ENCODE peak calls at places on chromosomes 2 and 18, in eight cellular contexts. N is NCI-H774, R is GM12865, M is fibroblast of gingiva, T is neuronal stem cell, B is NCI-H1092, A is caudate nucleus, E is fibroblast of the aortic adventitia. V is an unnamed sample.

GRCh38 chr2:38074775-38075435 is 1.0 kb downstream of the CYP1B1 start:
- DNase-seq in N (no peak), R (no peak), M (peak), T (peak), B (no peak), A (no peak), E (peak), V (no peak)

GRCh38 chr2:176118606-176119370 is 2.2 kb downstream of the HOXD10 start:
- DNase-seq in N (peak), R (peak), M (no peak), T (no peak), B (peak), A (no peak), E (no peak), V (peak)

GRCh38 chr2:150011336-150011735 is 423.8 kb upstream of the MMADHC start:
- DNase-seq in N (no peak), R (no peak), M (peak), T (no peak), B (no peak), A (no peak), E (no peak), V (peak)

GRCh38 chr2:226187601-226188000 is 612.0 kb downstream of the IRS1 start:
- DNase-seq in N (no peak), R (no peak), M (peak), T (no peak), B (no peak), A (no peak), E (peak), V (no peak)

GRCh38 chr2:225452677-225453076 is 53.2 kb downstream of the NYAP2 start:
- DNase-seq in N (no peak), R (no peak), M (peak), T (no peak), B (no peak), A (no peak), E (peak), V (no peak)

GRCh38 chr2:148599112-148599991 is 45.2 kb upstream of the EPC2 start:
- DNase-seq in N (no peak), R (no peak), M (no peak), T (no peak), B (no peak), A (no peak), E (no peak), V (no peak)

GRCh38 chr2:121999273-121999672 is 243.8 kb downstream of the TSN start:
- DNase-seq in N (no peak), R (no peak), M (no peak), T (no peak), B (no peak), A (no peak), E (peak), V (no peak)

GRCh38 chr2:96899084-96899735 is 29.3 kb upstream of the SEMA4C start:
- DNase-seq in N (no peak), R (no peak), M (no peak), T (no peak), B (no peak), A (no peak), E (peak), V (no peak)

GRCh38 chr2:134782792-134783191 is 55.6 kb upstream of the ACMSD start:
- DNase-seq in N (peak), R (peak), M (no peak), T (no peak), B (no peak), A (no peak), E (no peak), V (no peak)

GRCh38 chr18:45702871-45703270 is 21.1 kb upstream of the SLC14A1 start:
- DNase-seq in N (no peak), R (no peak), M (no peak), T (no peak), B (no peak), A (no peak), E (no peak), V (no peak)

GRCh38 chr2:133705287-133705686 is 137.0 kb upstream of the NCKAP5 start:
- DNase-seq in N (no peak), R (no peak), M (no peak), T (no peak), B (no peak), A (no peak), E (peak), V (no peak)

GRCh38 chr18:9968081-9968848 is 54.4 kb downstream of the VAPA start:
- DNase-seq in N (no peak), R (no peak), M (no peak), T (no peak), B (no peak), A (no peak), E (no peak), V (no peak)

GRCh38 chr18:41444943-41445342 is 510.1 kb upstream of the PIK3C3 start:
- DNase-seq in N (no peak), R (no peak), M (no peak), T (no peak), B (no peak), A (no peak), E (no peak), V (no peak)

GRCh38 chr2:58073008-58073407 is 26.4 kb downstream of the VRK2 start:
- DNase-seq in N (no peak), R (no peak), M (no peak), T (no peak), B (no peak), A (no peak), E (no peak), V (no peak)

GRCh38 chr2:196130039-196130825 is 41.1 kb downstream of the STK17B start:
- DNase-seq in N (no peak), R (peak), M (no peak), T (no peak), B (no peak), A (no peak), E (no peak), V (no peak)

GRCh38 chr2:241009601-241010530 is 11.4 kb downstream of the SNED1 start:
- DNase-seq in N (no peak), R (peak), M (peak), T (no peak), B (no peak), A (peak), E (peak), V (no peak)

GRCh38 chr2:86485103-86485502 is 43.9 kb downstream of the KDM3A start:
- DNase-seq in N (no peak), R (no peak), M (no peak), T (no peak), B (no peak), A (no peak), E (no peak), V (no peak)

GRCh38 chr2:212052412-212053159 is 486.0 kb downstream of the ERBB4 start:
- DNase-seq in N (no peak), R (no peak), M (peak), T (no peak), B (no peak), A (no peak), E (peak), V (no peak)

GRCh38 chr2:186603208-186603765 is 13.4 kb downstream of the ITGAV start:
- DNase-seq in N (no peak), R (no peak), M (no peak), T (no peak), B (no peak), A (no peak), E (peak), V (no peak)

GRCh38 chr18:54359233-54359632 is 1.5 kb downstream of the C18orf54 start:
- DNase-seq in N (no peak), R (no peak), M (no peak), T (no peak), B (no peak), A (no peak), E (peak), V (no peak)